ENCODE peak calls at places on chromosomes 7 and 10, in four cellular contexts. R is uterus, I is neural progenitor cell, C is colonic mucosa. H is an unnamed sample.

GRCh38 chr7:139914306-139914747 is 85.3 kb downstream of the TBXAS1 start:
- DNase-seq in I (no peak), C (no peak), R (no peak), H (no peak)

GRCh38 chr10:4121531-4122380 is 336.7 kb upstream of the KLF6 start:
- DNase-seq in I (no peak), C (no peak), R (no peak), H (no peak)

GRCh38 chr7:100544949-100545635 is 6.1 kb downstream of the AGFG2 start:
- DNase-seq in C (no peak), R (peak; percentile 58), I (no peak), H (no peak)

GRCh38 chr7:132793474-132793873 is 217.2 kb upstream of the PLXNA4 start:
- DNase-seq in R (no peak), I (no peak), C (no peak), H (no peak)

GRCh38 chr10:126080879-126081331 is 184.5 kb downstream of the FANK1 start:
- DNase-seq in I (no peak), C (no peak), R (no peak), H (no peak)

GRCh38 chr7:36348771-36349170 is 40.9 kb upstream of the ANLN start:
- DNase-seq in C (no peak), I (no peak), R (no peak), H (no peak)

GRCh38 chr10:35377050-35377723 is 40.9 kb downstream of the CCNY start:
- DNase-seq in R (no peak), I (no peak), C (no peak), H (no peak)

GRCh38 chr7:101631224-101631714 is 2.2 kb upstream of the MYL10 start:
- DNase-seq in R (no peak), C (no peak), I (no peak), H (no peak)

GRCh38 chr10:4822208-4822607 is 3.8 kb upstream of the AKR1E2 start:
- DNase-seq in R (no peak), I (no peak), C (no peak), H (no peak)

GRCh38 chr7:77753173-77753572 is 45.1 kb downstream of the TMEM60 start:
- DNase-seq in C (no peak), R (no peak), I (no peak), H (no peak)

GRCh38 chr10:34008641-34009040 is 674.2 kb upstream of the NRP1 start:
- DNase-seq in I (no peak), R (no peak), C (no peak), H (no peak)

GRCh38 chr10:56318816-56319215 is 42.2 kb downstream of the ZWINT start:
- DNase-seq in R (no peak), I (no peak), C (no peak), H (no peak)

GRCh38 chr10:2949221-2949947 is 118.0 kb upstream of the PFKP start:
- DNase-seq in R (no peak), C (no peak), I (no peak), H (no peak)

GRCh38 chr7:44057181-44057848 is 8.1 kb downstream of the PGAM2 start:
- DNase-seq in R (peak; percentile 11), I (no peak), C (no peak), H (peak; percentile 18)

GRCh38 chr10:129756912-129757861 is 206.9 kb downstream of the EBF3 start:
- DNase-seq in C (no peak), R (peak; percentile 21), I (no peak), H (no peak)

GRCh38 chr10:70370766-70371165 is 11.7 kb downstream of the LRRC20 start:
- DNase-seq in C (no peak), R (no peak), I (no peak), H (no peak)

GRCh38 chr10:74150151-74151056 is at the start of gene AP3M1:
- DNase-seq in C (peak; percentile 86), R (peak; percentile 87), I (peak; percentile 94), H (no peak)

GRCh38 chr7:235576-236395 is 43.4 kb downstream of the FAM20C start:
- DNase-seq in C (no peak), R (no peak), I (no peak), H (no peak)

GRCh38 chr10:77907900-77908717 is 18.4 kb downstream of the DLG5 start:
- DNase-seq in C (no peak), R (no peak), I (no peak), H (peak; percentile 56)

GRCh38 chr7:49166441-49166840 is 242.1 kb downstream of the CDC14C start:
- DNase-seq in C (no peak), I (peak; percentile 6), R (no peak), H (no peak)

GRCh38 chr10:11255796-11256444 is 238.2 kb downstream of the CELF2 start:
- DNase-seq in R (peak; percentile 49), C (no peak), I (no peak), H (no peak)

GRCh38 chr7:2629740-2630681 is 1.8 kb upstream of the TTYH3 start:
- DNase-seq in C (peak; percentile 87), R (peak; percentile 52), I (no peak), H (no peak)

GRCh38 chr10:4825868-4826787 is at the start of gene AKR1E2:
- DNase-seq in R (peak; percentile 80), I (peak; percentile 91), C (peak; percentile 84), H (peak; percentile 100)

GRCh38 chr7:73986158-73986631 is 41.8 kb upstream of the ELN start:
- DNase-seq in C (peak; percentile 55), R (no peak), I (peak; percentile 21), H (no peak)

GRCh38 chr10:131199646-131200045 is 111.9 kb downstream of the TCERG1L start:
- DNase-seq in I (peak; percentile 36), C (no peak), R (no peak), H (no peak)

GRCh38 chr7:1480670-1481069 is 21.4 kb upstream of the MICALL2 start:
- DNase-seq in R (no peak), C (no peak), I (no peak), H (no peak)

GRCh38 chr10:8049151-8049873 is 5.2 kb upstream of the GATA3 start:
- DNase-seq in C (no peak), I (peak; percentile 65), R (no peak), H (peak; percentile 79)

GRCh38 chr10:34651796-34652195 is 163.3 kb downstream of the PARD3 start:
- DNase-seq in I (peak; percentile 35), R (no peak), C (no peak), H (no peak)

GRCh38 chr7:156780724-156781455 is 112.1 kb downstream of the LMBR1 start:
- DNase-seq in C (no peak), I (no peak), R (no peak), H (no peak)

GRCh38 chr10:58019863-58020537 is 247.7 kb downstream of the IPMK start:
- DNase-seq in C (no peak), R (no peak), I (no peak), H (no peak)

GRCh38 chr7:1385809-1386622 is 73.3 kb downstream of the MICALL2 start:
- DNase-seq in R (no peak), I (no peak), C (no peak), H (no peak)

GRCh38 chr10:753530-753929 is 64.1 kb upstream of the DIP2C start:
- DNase-seq in R (no peak), I (no peak), C (no peak), H (no peak)

GRCh38 chr10:132245056-132245455 is 58.3 kb downstream of the DPYSL4 start:
- DNase-seq in I (peak; percentile 77), R (no peak), C (no peak), H (no peak)

GRCh38 chr7:3592438-3593134 is 291.5 kb downstream of the SDK1 start:
- DNase-seq in R (no peak), I (peak; percentile 28), C (no peak), H (no peak)

GRCh38 chr7:45661302-45661995 is 87.3 kb downstream of the ADCY1 start:
- DNase-seq in C (peak; percentile 6), I (no peak), R (no peak), H (no peak)

GRCh38 chr10:132111121-132111731 is 45.5 kb downstream of the JAKMIP3 start:
- DNase-seq in R (peak; percentile 9), I (no peak), C (peak; percentile 10), H (peak; percentile 25)

GRCh38 chr7:32255036-32255435 is 184.8 kb upstream of the PDE1C start:
- DNase-seq in C (no peak), I (no peak), R (no peak), H (no peak)

GRCh38 chr7:102260856-102261255 is 25.8 kb upstream of the SH2B2 start:
- DNase-seq in R (no peak), C (no peak), I (peak; percentile 60), H (no peak)

GRCh38 chr10:43401627-43402026 is 7.4 kb downstream of the HNRNPF start:
- DNase-seq in C (no peak), R (no peak), I (peak; percentile 79), H (no peak)
- H3K4me1 ChIP-seq in C (peaks cover 35% of the 10 kb centered on the region), R (peaks cover 6% of the 10 kb centered on the region), I (peaks cover 50% of the 10 kb centered on the region), H (peaks cover 73% of the 10 kb centered on the region)

DNA sequence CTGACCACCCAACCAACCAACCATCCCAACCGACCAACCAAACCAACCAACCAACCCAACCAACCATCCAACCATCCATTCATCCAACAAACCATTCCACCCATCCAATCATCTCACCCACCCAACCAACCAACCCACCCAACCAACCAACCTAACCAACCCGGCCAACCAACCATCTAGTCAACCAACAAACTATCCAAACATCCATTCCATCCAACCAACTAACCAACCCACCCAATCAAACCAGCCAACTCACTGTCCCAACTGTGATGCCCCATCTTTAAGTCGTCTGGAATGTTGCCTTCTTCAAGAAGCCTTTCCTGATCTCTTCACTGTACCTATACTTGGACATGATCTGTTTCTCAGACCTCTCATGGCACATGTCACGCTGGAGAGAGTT is 31.6 kb downstream of the MINDY4 start:
- DNase-seq in C (no peak), R (no peak), I (no peak), H (no peak)
- H3K4me1 ChIP-seq in C (no peaks in the 10 kb centered on the region), R (peaks cover 5% of the 10 kb centered on the region), I (no peaks in the 10 kb centered on the region), H (peaks cover 13% of the 10 kb centered on the region)

GRCh38 chr7:152076324-152076821 is 50.9 kb downstream of the GALNT11 start:
- DNase-seq in C (peak; percentile 68), I (peak; percentile 67), R (no peak), H (peak; percentile 67)
- H3K4me1 ChIP-seq in C (no peaks in the 10 kb centered on the region), I (peaks cover 54% of the 10 kb centered on the region), R (no peaks in the 10 kb centered on the region), H (peaks cover 49% of the 10 kb centered on the region)

DNA sequence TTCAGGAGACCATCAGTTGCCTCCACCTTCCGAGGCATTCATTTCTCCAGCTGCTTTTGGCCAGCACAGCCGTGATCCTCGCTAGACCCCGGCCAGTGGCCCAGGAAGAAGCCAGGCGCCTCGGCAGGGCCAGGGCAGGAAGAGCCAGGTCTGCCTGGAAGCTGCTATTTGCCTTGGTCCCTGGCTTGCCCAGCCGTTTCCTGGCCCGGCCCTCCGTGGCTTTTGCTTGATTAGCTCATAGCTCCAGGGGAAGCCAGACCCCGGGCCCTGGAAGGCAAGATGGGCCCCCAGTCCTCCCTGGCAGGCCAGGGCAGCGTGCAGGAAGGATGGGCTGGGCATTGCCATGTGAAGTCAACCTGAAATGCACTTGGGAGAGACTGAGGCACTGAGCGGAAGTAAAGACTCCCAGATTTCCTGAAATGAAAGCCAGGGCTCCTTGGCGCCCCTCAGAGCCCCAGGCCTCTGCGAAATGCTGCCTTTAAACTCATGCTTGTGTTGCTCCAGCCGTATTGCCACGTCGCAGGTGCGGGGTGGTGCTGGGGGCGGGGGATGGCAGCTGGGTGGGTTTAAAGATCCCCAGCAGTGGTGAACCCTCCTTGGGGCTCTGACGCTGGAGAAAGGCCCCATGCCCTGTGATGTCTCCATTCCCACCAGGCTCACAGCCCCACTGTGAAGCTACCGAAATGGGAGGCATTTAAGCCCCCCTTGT is 160.6 kb downstream of the GRK5 start:
- DNase-seq in I (no peak), C (no peak), R (no peak), H (no peak)
- H3K4me1 ChIP-seq in I (peaks cover 28% of the 10 kb centered on the region), C (no peaks in the 10 kb centered on the region), R (peaks cover 5% of the 10 kb centered on the region), H (no peaks in the 10 kb centered on the region)

DNA sequence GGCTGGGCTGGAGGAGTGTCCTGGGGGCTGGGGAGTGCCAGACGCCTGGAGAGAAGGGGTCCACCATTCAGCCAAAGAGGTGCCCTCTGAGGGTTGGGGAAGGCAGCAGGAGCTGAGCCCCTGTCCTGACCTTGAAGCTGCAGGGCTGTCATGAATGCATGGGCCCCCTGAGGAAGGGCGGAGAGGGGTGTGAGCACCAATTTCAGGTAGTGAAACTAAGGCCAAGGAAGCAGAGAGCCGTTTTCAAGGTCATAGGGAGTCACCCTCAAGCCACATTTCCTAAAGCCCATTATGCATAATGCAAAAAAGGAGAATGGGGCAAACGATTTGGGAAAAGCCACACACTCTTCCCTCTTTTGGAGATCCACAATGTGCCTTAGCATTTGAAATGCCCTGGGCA is 37.2 kb downstream of the FIGNL1 start:
- DNase-seq in R (no peak), I (no peak), C (no peak), H (no peak)
- H3K4me1 ChIP-seq in R (no peaks in the 10 kb centered on the region), I (no peaks in the 10 kb centered on the region), C (no peaks in the 10 kb centered on the region), H (no peaks in the 10 kb centered on the region)